ENCODE peak calls at places on chromosomes 4 and X, in six cellular contexts. R is SK-N-SH, I is A549, L is K562, X is NB4, W is endothelial cell of umbilical vein. A is an unnamed sample.

GRCh38 chr4:47071863-47072441 is 40.6 kb downstream of the GABRB1 start:
- DNase-seq in R (no peak), X (no peak), I (no peak), W (peak), L (no peak), A (no peak)

GRCh38 chr4:6887591-6888371 is 21.8 kb upstream of the TBC1D14 start:
- DNase-seq in L (peak), X (peak), W (no peak), R (no peak), I (no peak), A (no peak)

GRCh38 chr4:62402088-62402806 is 1202.1 kb downstream of the ADGRL3 start:
- DNase-seq in L (no peak), R (no peak), W (no peak), I (no peak), X (no peak), A (no peak)

GRCh38 chrX:45164995-45165394 is 35.7 kb downstream of the DIPK2B start:
- DNase-seq in L (peak), X (no peak), I (no peak), R (no peak), W (no peak), A (no peak)

GRCh38 chrX:3712870-3713224 is 602 bp downstream of the PRKX start:
- DNase-seq in R (no peak), L (peak), X (no peak), W (no peak), I (no peak), A (no peak)

GRCh38 chr4:34105311-34105710 is 2139.0 kb downstream of the ARAP2 start:
- DNase-seq in L (no peak), W (no peak), I (no peak), X (no peak), R (no peak), A (no peak)

GRCh38 chrX:1578511-1579173 is 12.8 kb upstream of the AKAP17A start:
- DNase-seq in I (no peak), X (no peak), W (no peak), R (no peak), L (no peak), A (no peak)

GRCh38 chrX:13376857-13377441 is 57.1 kb upstream of the ATXN3L start:
- DNase-seq in X (peak), I (no peak), R (peak), W (no peak), L (no peak), A (no peak)

GRCh38 chr4:126799971-126800722 is 832.6 kb upstream of the INTU start:
- DNase-seq in X (no peak), I (no peak), W (peak), R (no peak), L (no peak), A (no peak)

GRCh38 chr4:75990129-75990528 is 616 bp downstream of the SDAD1 start:
- DNase-seq in X (no peak), W (peak), L (peak), R (peak), I (no peak), A (no peak)

GRCh38 chr4:137471895-137472294 is 60.4 kb downstream of the PCDH18 start:
- DNase-seq in R (no peak), W (no peak), X (no peak), L (no peak), I (no peak), A (no peak)

GRCh38 chrX:154714925-154715324 is 36.0 kb downstream of the GAB3 start:
- DNase-seq in I (peak), X (peak), L (peak), W (peak), R (peak), A (peak)

GRCh38 chrX:4841216-4841745 is 1127.8 kb upstream of the PRKX start:
- DNase-seq in R (no peak), W (no peak), X (no peak), I (no peak), L (no peak), A (no peak)

GRCh38 chrX:42976729-42977366 is 198.9 kb upstream of the PPP1R2C start:
- DNase-seq in R (no peak), W (peak), I (no peak), X (peak), L (no peak), A (no peak)

GRCh38 chr4:94457692-94458106 is 6.0 kb downstream of the PDLIM5 start:
- DNase-seq in X (no peak), L (no peak), W (peak), I (no peak), R (peak), A (no peak)

GRCh38 chr4:14064969-14065368 is 437.4 kb upstream of the BOD1L1 start:
- DNase-seq in X (no peak), I (no peak), L (no peak), R (no peak), W (no peak), A (no peak)

GRCh38 chr4:157018920-157019490 is 47.4 kb upstream of the PDGFC start:
- DNase-seq in L (no peak), I (no peak), W (no peak), R (no peak), X (no peak), A (no peak)

GRCh38 chr4:92021788-92022187 is 282.0 kb upstream of the GRID2 start:
- DNase-seq in W (no peak), L (no peak), X (no peak), I (no peak), R (no peak), A (no peak)

GRCh38 chrX:16712116-16712824 is at the start of gene CTPS2:
- DNase-seq in I (peak), X (peak), W (peak), L (peak), R (peak), A (no peak)

GRCh38 chr4:67751260-67751659 is 2.9 kb downstream of the GNRHR start:
- DNase-seq in X (no peak), L (no peak), I (no peak), W (peak), R (no peak), A (no peak)

GRCh38 chr4:156169011-156169410 is 215.3 kb upstream of the CTSO start:
- DNase-seq in W (peak), X (peak), L (no peak), I (no peak), R (no peak), A (peak)

GRCh38 chr4:113828712-113829111 is 67.2 kb upstream of the CAMK2D start:
- DNase-seq in I (no peak), W (no peak), X (no peak), R (no peak), L (no peak), A (no peak)

GRCh38 chr4:13539721-13540445 is 4.4 kb downstream of the NKX3-2 start:
- DNase-seq in X (no peak), R (peak), W (no peak), L (no peak), I (no peak), A (no peak)

GRCh38 chr4:168335621-168336020 is 17.1 kb upstream of the DDX60 start:
- DNase-seq in X (no peak), I (no peak), R (no peak), W (no peak), L (no peak), A (no peak)

GRCh38 chr4:48139688-48140087 is 5.6 kb upstream of the TXK start:
- DNase-seq in I (no peak), W (peak), L (no peak), X (peak), R (no peak), A (no peak)

GRCh38 chrX:131728295-131729145 is 184.6 kb downstream of the OR13H1 start:
- DNase-seq in W (no peak), X (no peak), R (peak), I (no peak), L (no peak), A (no peak)

GRCh38 chrX:150352114-150352513 is 11.0 kb upstream of the MAMLD1 start:
- DNase-seq in L (no peak), W (no peak), I (no peak), X (no peak), R (no peak), A (no peak)

GRCh38 chr4:992297-993110 is 700 bp downstream of the SLC26A1 start:
- DNase-seq in I (peak), X (no peak), W (peak), L (peak), R (no peak), A (no peak)

GRCh38 chr4:69642961-69643360 is 3.5 kb upstream of the UGT2A2 start:
- DNase-seq in L (no peak), W (no peak), X (no peak), I (no peak), R (no peak), A (no peak)

GRCh38 chrX:7435822-7436221 is 287.9 kb upstream of the PUDP start:
- DNase-seq in L (no peak), W (no peak), I (no peak), R (no peak), X (peak), A (no peak)

GRCh38 chrX:53631156-53631555 is 55.4 kb downstream of the HUWE1 start:
- DNase-seq in R (no peak), W (no peak), L (no peak), X (no peak), I (no peak), A (no peak)

GRCh38 chr4:15964159-15964558 is 1.2 kb upstream of the FGFBP2 start:
- DNase-seq in R (no peak), X (no peak), L (no peak), I (no peak), W (no peak), A (no peak)

GRCh38 chr4:118858779-118859178 is 22.9 kb upstream of the SEC24D start:
- DNase-seq in L (no peak), X (no peak), R (no peak), W (no peak), I (no peak), A (no peak)

GRCh38 chrX:118520206-118520857 is 24.7 kb downstream of the DOCK11 start:
- DNase-seq in R (no peak), L (no peak), I (no peak), X (no peak), W (no peak), A (no peak)

GRCh38 chr4:122121593-122121992 is 30.5 kb upstream of the BLTP1 start:
- DNase-seq in W (no peak), R (no peak), L (no peak), I (no peak), X (no peak), A (no peak)

GRCh38 chr4:147408189-147408588 is 72.7 kb upstream of the EDNRA start:
- DNase-seq in R (no peak), I (no peak), L (no peak), X (no peak), W (no peak), A (no peak)

GRCh38 chr4:17805580-17805979 is 5.0 kb downstream of the DCAF16 start:
- DNase-seq in X (no peak), R (no peak), I (no peak), W (no peak), L (no peak), A (no peak)

GRCh38 chrX:66050140-66050569 is 10.3 kb upstream of the VSIG4 start:
- DNase-seq in W (no peak), R (no peak), I (no peak), X (peak), L (no peak), A (no peak)

GRCh38 chr4:26029512-26030131 is 115.6 kb downstream of the SMIM20 start:
- DNase-seq in X (no peak), I (no peak), W (no peak), L (no peak), R (no peak), A (no peak)

GRCh38 chr4:26030260-26030667 is 116.2 kb downstream of the SMIM20 start:
- DNase-seq in R (no peak), I (no peak), W (no peak), X (no peak), L (no peak), A (no peak)

GRCh38 chr4:26030780-26031179 is 116.8 kb downstream of the SMIM20 start:
- DNase-seq in R (no peak), I (no peak), L (no peak), W (no peak), X (no peak), A (no peak)

GRCh38 chr4:26028793-26029511 is 114.9 kb downstream of the SMIM20 start:
- DNase-seq in L (peak), R (peak), I (no peak), W (peak), X (peak), A (no peak)

DNA sequence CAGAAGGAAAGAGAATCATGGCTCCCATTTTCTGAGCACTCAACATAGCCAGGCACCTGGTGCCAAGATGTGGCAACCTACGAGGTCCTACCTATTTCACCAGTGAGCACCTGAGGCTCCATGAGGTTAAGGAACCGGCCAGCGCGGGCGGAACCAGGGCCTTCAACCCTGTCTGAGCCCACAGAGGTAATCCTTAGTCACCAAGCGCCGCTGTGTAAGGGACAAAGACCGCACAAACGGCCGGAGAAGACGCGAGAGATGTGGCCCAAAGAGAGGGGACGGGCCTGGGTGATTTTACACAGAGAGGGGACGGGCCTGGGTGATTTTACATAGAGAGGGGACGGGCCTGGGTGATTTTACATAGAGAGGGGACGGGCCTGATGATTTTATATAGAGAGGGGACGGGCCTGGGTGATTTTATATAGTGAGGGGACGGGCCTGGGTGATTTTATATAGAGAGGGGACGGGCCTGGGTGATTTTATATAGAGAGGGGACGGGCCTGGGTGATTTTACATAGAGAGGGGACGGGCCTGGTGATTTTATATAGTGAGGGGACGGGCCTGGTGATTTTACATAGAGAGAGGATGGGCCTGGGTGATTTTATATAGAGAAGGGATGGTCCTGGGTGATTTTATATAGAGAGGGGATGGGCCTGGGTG is 114.2 kb downstream of the SMIM20 start:
- DNase-seq in X (no peak), R (no peak), L (no peak), I (no peak), W (no peak), A (no peak)
- TF ChIP-seq MAX in X (no peak), R (no peak), L (no peak), I (no peak), W (no peak), A (no peak)

DNA sequence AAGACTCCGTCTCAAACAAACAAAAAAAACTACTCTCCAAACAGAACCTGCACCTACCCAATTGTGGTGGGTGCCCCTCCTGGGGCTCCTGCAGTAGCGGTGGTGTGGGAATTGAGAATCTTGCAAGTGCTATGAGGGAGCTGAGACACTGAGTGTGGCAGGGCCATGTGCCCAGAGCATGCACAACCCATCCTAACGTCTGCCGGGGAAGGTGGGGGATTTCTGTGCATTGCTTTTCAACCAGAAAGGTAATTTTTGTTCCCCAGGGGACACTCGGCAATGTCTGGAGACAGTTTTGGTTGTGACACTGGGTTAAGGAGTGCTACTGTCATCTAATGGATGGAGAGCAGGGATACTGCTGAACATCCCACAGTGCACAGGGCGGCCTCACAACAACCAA is 35.7 kb downstream of the TBL1X start:
- DNase-seq in L (no peak), X (no peak), W (no peak), I (no peak), R (no peak), A (no peak)
- TF ChIP-seq MAX in L (no peak), X (no peak), W (no peak), I (no peak), R (no peak), A (no peak)

DNA sequence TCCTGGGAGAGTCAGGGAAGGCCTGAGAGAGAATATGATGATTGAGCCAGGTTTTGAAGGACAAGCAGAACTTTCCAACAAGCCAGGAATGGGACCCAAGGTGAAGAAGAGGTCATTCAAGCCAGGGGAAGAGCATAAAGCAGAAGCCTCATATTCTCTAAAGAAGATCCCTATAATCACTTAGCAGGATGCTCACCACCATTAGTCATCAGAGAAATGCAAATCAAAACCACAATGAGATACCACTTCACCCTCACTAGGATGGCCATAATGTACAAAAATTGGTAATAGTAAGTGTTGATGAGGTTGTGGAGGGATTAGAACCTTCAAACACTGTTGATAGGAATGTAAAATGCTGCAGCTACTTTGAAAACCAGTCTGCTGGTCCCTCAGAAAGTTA is 20.5 kb upstream of the SUPT20HL1 start:
- DNase-seq in R (no peak), L (no peak), I (no peak), W (no peak), X (no peak), A (no peak)
- TF ChIP-seq MAX in R (no peak), L (no peak), I (no peak), W (no peak), X (no peak), A (no peak)

GRCh38 chr4:158760866-158761265 is 8.0 kb upstream of the FNIP2 start:
- DNase-seq in R (no peak), L (no peak), W (no peak), X (no peak), I (no peak), A (no peak)
- TF ChIP-seq MAX in R (no peak), L (no peak), W (no peak), X (no peak), I (no peak), A (no peak)

GRCh38 chr4:88765729-88766128 is 68.1 kb upstream of the NAP1L5 start:
- DNase-seq in L (no peak), W (peak), I (peak), R (no peak), X (no peak), A (no peak)
- TF ChIP-seq MAX in L (no peak), W (no peak), I (peak), R (peak), X (no peak), A (no peak)

GRCh38 chr4:107008115-107008514 is 28.0 kb downstream of the DKK2 start:
- DNase-seq in W (no peak), L (no peak), X (no peak), I (no peak), R (no peak), A (no peak)
- TF ChIP-seq MAX in W (no peak), L (no peak), X (no peak), I (no peak), R (no peak), A (no peak)

A was measured in HCT116.